ENCODE peak calls at places on chromosomes 5 and 9, in seven cellular contexts. T is IMR-90, M is H1, J is mesenchymal stem cell, A is neuronal stem cell, E is H9, R is mesendoderm. C is an unnamed sample.

GRCh38 chr5:95794070-95794516 is 28.4 kb downstream of the GLRX start:
- DNase-seq in T (peak), M (no peak), J (peak), A (no peak), E (no peak), R (peak), C (peak)

GRCh38 chr5:138757061-138757776 is 4.0 kb downstream of the CTNNA1 start:
- DNase-seq in T (no peak), M (no peak), J (no peak), A (no peak), E (no peak), R (no peak), C (no peak)

GRCh38 chr9:27473135-27473534 is 51.0 kb upstream of the IFNK start:
- DNase-seq in T (no peak), M (no peak), J (peak), A (no peak), E (no peak), R (no peak), C (no peak)

GRCh38 chr5:147485046-147485445 is 24.8 kb downstream of the DPYSL3 start:
- DNase-seq in T (peak), M (no peak), J (peak), A (no peak), E (no peak), R (no peak), C (no peak)

GRCh38 chr9:112327718-112328450 is 5.5 kb downstream of the PTBP3 start:
- DNase-seq in T (no peak), M (no peak), J (no peak), A (no peak), E (no peak), R (no peak), C (peak)

GRCh38 chr5:178290376-178290775 is 57.8 kb upstream of the PHYKPL start:
- DNase-seq in T (no peak), M (no peak), J (no peak), A (no peak), E (no peak), R (no peak), C (no peak)

GRCh38 chr5:151684690-151685361 is 1.9 kb downstream of the SPARC start:
- DNase-seq in T (peak), M (peak), J (peak), A (peak), E (peak), R (peak), C (peak)

GRCh38 chr5:134110382-134110781 is 4.1 kb upstream of the TCF7 start:
- DNase-seq in T (no peak), M (no peak), J (no peak), A (no peak), E (no peak), R (no peak), C (no peak)

GRCh38 chr9:105280730-105281129 is 36.3 kb downstream of the SLC44A1 start:
- DNase-seq in T (peak), M (no peak), J (peak), A (no peak), E (no peak), R (no peak), C (no peak)

GRCh38 chr9:93555370-93555769 is 21.0 kb upstream of the PHF2 start:
- DNase-seq in T (no peak), M (no peak), J (no peak), A (no peak), E (no peak), R (no peak), C (no peak)

GRCh38 chr5:96931605-96932004 is 4.3 kb upstream of the LNPEP start:
- DNase-seq in T (no peak), M (no peak), J (no peak), A (no peak), E (no peak), R (no peak), C (no peak)

GRCh38 chr5:67221487-67222242 is 25.1 kb upstream of the CD180 start:
- DNase-seq in T (no peak), M (no peak), J (no peak), A (no peak), E (no peak), R (no peak), C (no peak)

GRCh38 chr5:35129921-35130485 is 82.3 kb upstream of the AGXT2 start:
- DNase-seq in T (peak), M (no peak), J (peak), A (no peak), E (no peak), R (no peak), C (peak)

GRCh38 chr5:35134278-35135030 is 86.7 kb upstream of the AGXT2 start:
- DNase-seq in T (no peak), M (no peak), J (no peak), A (no peak), E (no peak), R (no peak), C (no peak)

GRCh38 chr5:35135239-35135700 is 87.5 kb upstream of the AGXT2 start:
- DNase-seq in T (no peak), M (no peak), J (no peak), A (no peak), E (no peak), R (no peak), C (no peak)

GRCh38 chr5:35131723-35132122 is 84.0 kb upstream of the AGXT2 start:
- DNase-seq in T (peak), M (no peak), J (no peak), A (no peak), E (no peak), R (peak), C (no peak)

DNA sequence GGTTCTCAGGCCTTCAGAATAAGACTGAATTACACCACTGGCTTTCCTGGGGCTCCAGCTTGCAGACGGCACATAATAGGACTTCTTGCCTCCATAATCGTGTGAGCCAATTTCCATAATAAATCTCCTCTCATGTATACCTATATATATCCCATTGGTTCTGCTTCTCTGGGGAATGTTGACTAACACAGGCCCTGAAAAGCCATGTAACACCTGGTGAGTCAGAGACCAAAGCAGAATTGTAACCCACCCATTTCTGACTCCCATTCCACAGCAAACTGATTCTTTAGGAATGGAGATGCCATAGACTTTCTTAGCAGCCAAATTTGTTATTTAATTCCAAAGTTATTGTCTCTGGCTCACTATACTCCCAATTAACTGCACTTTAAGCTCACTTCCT is 85.4 kb upstream of the AGXT2 start:
- DNase-seq in T (peak), M (no peak), J (no peak), A (no peak), E (no peak), R (no peak), C (no peak)
- H2AK5ac ChIP-seq in T (no peak), M (no peak), J (no peak), A (no peak), E (no peak), R (no peak), C (no peak)

GRCh38 chr5:36222620-36223019 is 19.1 kb downstream of the NADK2 start:
- DNase-seq in T (peak), M (no peak), J (no peak), A (no peak), E (no peak), R (no peak), C (no peak)
- H2BK120ac ChIP-seq in T (no peak), M (no peak), J (no peak), A (no peak), E (no peak), R (no peak), C (no peak)

DNA sequence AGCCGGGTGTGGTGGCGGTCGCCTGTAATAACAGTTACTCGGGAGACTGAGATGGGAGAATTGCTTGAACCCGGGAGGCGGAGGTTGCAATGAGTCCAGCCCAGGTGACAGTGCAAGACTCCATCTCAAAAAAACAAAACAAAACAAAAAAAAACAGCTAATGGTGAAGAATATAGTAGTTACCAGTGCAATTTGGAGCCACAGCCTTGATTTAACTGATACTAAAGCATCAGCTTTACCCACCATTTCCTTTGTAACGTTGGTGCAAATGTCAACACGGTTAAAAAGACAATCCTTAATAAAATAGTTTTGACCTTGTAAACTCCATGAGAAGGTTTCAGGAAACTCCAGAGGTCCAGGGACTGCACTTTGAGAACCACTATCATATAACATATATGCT is 41.8 kb downstream of the FNBP1 start:
- DNase-seq in T (no peak), M (no peak), J (no peak), A (no peak), E (no peak), R (no peak), C (no peak)
- H3K23ac ChIP-seq in T (no peak), M (no peak), J (no peak), A (no peak), E (no peak), R (no peak), C (no peak)

GRCh38 chr9:125258832-125259534 is 2.6 kb upstream of the GAPVD1 start:
- DNase-seq in T (no peak), M (no peak), J (no peak), A (no peak), E (no peak), R (no peak), C (no peak)

GRCh38 chr9:125255781-125256391 is 5.7 kb upstream of the GAPVD1 start:
- DNase-seq in T (no peak), M (no peak), J (peak), A (no peak), E (no peak), R (no peak), C (no peak)

GRCh38 chr9:125258160-125258559 is 3.5 kb upstream of the GAPVD1 start:
- DNase-seq in T (no peak), M (no peak), J (no peak), A (no peak), E (no peak), R (no peak), C (no peak)

DNA sequence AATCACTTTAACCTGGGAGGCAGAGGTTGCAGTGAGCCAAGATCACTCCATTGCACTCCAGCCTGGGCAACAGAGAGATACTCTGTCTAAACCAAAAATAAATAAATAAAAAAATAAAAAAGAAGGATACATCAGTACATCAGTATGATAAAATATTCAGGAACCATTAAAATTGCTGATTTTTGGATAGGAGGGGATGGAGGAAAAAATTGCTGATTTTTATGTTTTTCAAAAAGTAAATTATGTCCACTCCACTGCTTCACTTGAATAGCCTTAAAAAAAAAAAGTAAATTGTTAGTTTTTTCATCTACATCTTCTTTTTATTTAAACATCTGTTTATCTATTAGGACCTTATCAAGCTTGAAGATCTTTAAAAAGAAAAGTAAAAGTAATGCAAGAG is 7.4 kb upstream of the GAPVD1 start:
- DNase-seq in T (no peak), M (no peak), J (no peak), A (no peak), E (no peak), R (no peak), C (no peak)
- H2AK5ac ChIP-seq in T (no peak), M (no peak), J (no peak), A (no peak), E (no peak), R (no peak), C (no peak)

DNA sequence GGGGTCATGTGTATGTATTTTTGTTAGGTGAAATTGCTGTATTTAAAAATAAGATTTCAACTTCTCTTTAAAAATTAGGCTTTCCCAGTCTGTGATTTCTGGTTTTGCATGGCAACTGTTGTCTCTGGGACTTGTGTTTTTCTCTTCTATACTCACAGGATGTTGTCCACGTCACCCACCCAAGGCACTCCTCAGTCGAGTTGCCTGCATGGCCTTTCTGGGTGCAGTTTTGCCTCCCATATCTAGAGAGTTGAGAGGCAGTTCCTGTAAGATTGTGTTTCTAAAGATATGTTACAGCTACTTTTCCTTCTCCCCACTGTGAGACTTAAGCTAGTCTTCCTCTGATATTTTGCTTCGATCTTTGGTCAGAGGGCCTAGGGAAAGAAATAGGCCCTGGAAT is 2.3 kb upstream of the ASPN start:
- DNase-seq in T (no peak), M (no peak), J (peak), A (no peak), E (no peak), R (no peak), C (no peak)
- H2BK120ac ChIP-seq in T (peak), M (no peak), J (peak), A (no peak), E (no peak), R (no peak), C (no peak)

DNA sequence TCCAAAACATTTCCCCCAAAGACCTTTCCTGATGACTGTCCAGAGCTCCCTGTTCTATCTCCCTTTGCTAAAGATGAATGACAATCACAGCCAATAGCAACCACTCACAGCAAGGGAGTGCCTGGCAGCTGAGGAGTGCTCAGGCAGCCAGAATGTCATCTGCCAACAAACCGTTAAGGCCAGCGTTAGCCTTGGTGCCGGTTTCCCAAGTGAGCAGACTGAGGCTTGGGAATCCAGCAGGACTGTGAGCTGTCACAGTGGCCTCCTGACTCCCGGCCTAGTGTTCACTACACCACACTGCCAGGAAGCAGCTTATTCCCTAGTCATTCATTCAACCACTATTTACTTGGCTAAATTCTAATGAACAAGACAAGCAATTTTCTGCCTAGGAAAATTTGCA is 24.7 kb downstream of the STK10 start:
- DNase-seq in T (peak), M (no peak), J (peak), A (no peak), E (no peak), R (no peak), C (no peak)
- H3K23ac ChIP-seq in T (no peak), M (no peak), J (no peak), A (no peak), E (no peak), R (no peak), C (no peak)

GRCh38 chr9:74527718-74528117 is 30.6 kb downstream of the RORB start:
- DNase-seq in T (no peak), M (no peak), J (no peak), A (no peak), E (no peak), R (no peak), C (no peak)
- H2AK5ac ChIP-seq in T (no peak), M (no peak), J (no peak), A (no peak), E (no peak), R (no peak), C (no peak)

GRCh38 chr5:169408166-169408565 is 107.2 kb upstream of the SLIT3 start:
- DNase-seq in T (no peak), M (no peak), J (no peak), A (no peak), E (no peak), R (no peak), C (no peak)
- H2BK120ac ChIP-seq in T (no peak), M (no peak), J (no peak), A (no peak), E (no peak), R (no peak), C (no peak)